ENCODE peak calls at places on chromosomes 12 and 14, in six cellular contexts. S, W, A, U, M and K are unnamed samples.

GRCh38 chr14:80942158-80942738 is 710 bp upstream of the CEP128 start:
- DNase-seq in S (no peak), W (no peak), A (no peak), U (no peak), M (peak), K (peak)

GRCh38 chr14:52241102-52241793 is 26.2 kb upstream of the PTGDR start:
- DNase-seq in S (no peak), W (peak), A (no peak), U (no peak), M (no peak), K (no peak)

GRCh38 chr14:70856851-70857498 is 47.7 kb upstream of the MAP3K9 start:
- DNase-seq in S (no peak), W (peak), A (no peak), U (no peak), M (no peak), K (no peak)

GRCh38 chr12:43293396-43293795 is 258.6 kb downstream of the ADAMTS20 start:
- DNase-seq in S (no peak), W (no peak), A (no peak), U (no peak), M (no peak), K (no peak)

GRCh38 chr12:118259079-118259478 is 113.6 kb downstream of the TAOK3 start:
- DNase-seq in S (no peak), W (no peak), A (no peak), U (no peak), M (no peak), K (no peak)

GRCh38 chr12:53057816-53058500 is 8.1 kb downstream of the TNS2 start:
- DNase-seq in S (no peak), W (no peak), A (no peak), U (no peak), M (no peak), K (no peak)

GRCh38 chr12:54569995-54570531 is 18.4 kb downstream of the PPP1R1A start:
- DNase-seq in S (no peak), W (no peak), A (no peak), U (no peak), M (no peak), K (no peak)

GRCh38 chr12:56450241-56450640 is 1.0 kb upstream of the TIMELESS start:
- DNase-seq in S (no peak), W (no peak), A (no peak), U (no peak), M (no peak), K (no peak)

GRCh38 chr12:75137896-75138295 is 71.7 kb downstream of the KCNC2 start:
- DNase-seq in S (no peak), W (no peak), A (no peak), U (no peak), M (no peak), K (no peak)

GRCh38 chr12:124517260-124518050 is 50.0 kb downstream of the NCOR2 start:
- DNase-seq in S (no peak), W (no peak), A (no peak), U (peak), M (peak), K (peak)

GRCh38 chr12:13179159-13180074 is 17.1 kb upstream of the EMP1 start:
- DNase-seq in S (peak), W (peak), A (peak), U (no peak), M (no peak), K (no peak)

GRCh38 chr14:69316449-69317391 is 56.8 kb downstream of the GALNT16 start:
- DNase-seq in S (no peak), W (peak), A (no peak), U (peak), M (no peak), K (no peak)

GRCh38 chr12:117033382-117034045 is 65.7 kb downstream of the TESC start:
- DNase-seq in S (no peak), W (no peak), A (no peak), U (peak), M (no peak), K (no peak)

GRCh38 chr14:99655521-99655920 is 10.6 kb downstream of the HHIPL1 start:
- DNase-seq in S (no peak), W (no peak), A (no peak), U (no peak), M (no peak), K (no peak)

GRCh38 chr14:89417469-89418225 is 614 bp upstream of the FOXN3 start:
- DNase-seq in S (peak), W (peak), A (peak), U (peak), M (peak), K (peak)

GRCh38 chr14:67487937-67488893 is at the start of gene TMEM229B:
- DNase-seq in S (peak), W (peak), A (peak), U (no peak), M (no peak), K (no peak)

GRCh38 chr12:54605138-54605970 is 16.9 kb upstream of the PPP1R1A start:
- DNase-seq in S (no peak), W (no peak), A (no peak), U (no peak), M (no peak), K (no peak)

GRCh38 chr12:62006076-62006732 is 254.0 kb upstream of the USP15 start:
- DNase-seq in S (peak), W (peak), A (no peak), U (peak), M (peak), K (peak)

GRCh38 chr12:133220521-133220920 is 15.2 kb downstream of the ANHX start:
- DNase-seq in S (no peak), W (no peak), A (no peak), U (no peak), M (no peak), K (no peak)

GRCh38 chr14:20262642-20263128 is 23.6 kb downstream of the OR11H4 start:
- DNase-seq in S (no peak), W (peak), A (no peak), U (no peak), M (no peak), K (no peak)

GRCh38 chr14:76877871-76878270 is 51.7 kb downstream of the LRRC74A start:
- DNase-seq in S (no peak), W (no peak), A (no peak), U (no peak), M (no peak), K (no peak)

GRCh38 chr12:122422769-122423257 is 344 bp upstream of the CLIP1 start:
- DNase-seq in S (peak), W (no peak), A (peak), U (no peak), M (peak), K (no peak)

GRCh38 chr12:14907953-14908352 is 22.3 kb upstream of the MGP start:
- DNase-seq in S (no peak), W (no peak), A (no peak), U (no peak), M (no peak), K (no peak)

GRCh38 chr14:49907186-49907585 is 14.3 kb downstream of the ARF6 start:
- DNase-seq in S (no peak), W (no peak), A (no peak), U (no peak), M (no peak), K (no peak)

GRCh38 chr12:57726151-57726883 is 12.2 kb downstream of the AGAP2 start:
- DNase-seq in S (no peak), W (peak), A (no peak), U (peak), M (peak), K (peak)

GRCh38 chr14:46405095-46405494 is 246.5 kb downstream of the RPL10L start:
- DNase-seq in S (no peak), W (no peak), A (no peak), U (no peak), M (no peak), K (no peak)

GRCh38 chr14:68584786-68585185 is 208.1 kb downstream of the ZFP36L1 start:
- DNase-seq in S (no peak), W (no peak), A (no peak), U (no peak), M (no peak), K (no peak)

GRCh38 chr14:59265808-59266207 is 77.3 kb downstream of the DAAM1 start:
- DNase-seq in S (no peak), W (no peak), A (no peak), U (no peak), M (no peak), K (no peak)

GRCh38 chr14:100622234-100622633 is 35.0 kb upstream of the BEGAIN start:
- DNase-seq in S (no peak), W (no peak), A (no peak), U (no peak), M (no peak), K (no peak)